ENCODE peak calls at places on chromosomes 6 and 20, in eight cellular contexts. E, K, C, O, Q, S, M and H are unnamed samples.

GRCh38 chr20:33093582-33093981 is 14.1 kb downstream of the BPIFB4 start:
- DNase-seq in C (no peak), S (no peak), O (no peak), M (no peak), K (no peak), E (no peak), Q (no peak), H (no peak)

GRCh38 chr20:57769756-57770155 is 59.9 kb upstream of the PMEPA1 start:
- DNase-seq in Q (no peak), K (no peak), E (no peak), C (no peak), M (no peak), O (no peak), S (no peak), H (no peak)

GRCh38 chr6:136744889-136745288 is 47.4 kb downstream of the MAP3K5 start:
- DNase-seq in E (no peak), M (no peak), K (no peak), C (no peak), Q (no peak), S (no peak), O (no peak), H (no peak)

GRCh38 chr20:44448753-44449546 is 26.7 kb upstream of the TTPAL start:
- DNase-seq in Q (no peak), K (peak), C (peak), M (peak), S (peak), E (peak), O (no peak), H (peak)

GRCh38 chr20:47502801-47503239 is 1.1 kb downstream of the NCOA3 start:
- DNase-seq in M (peak), E (no peak), Q (peak), O (no peak), K (peak), C (peak), S (no peak), H (no peak)

GRCh38 chr6:120211955-120212792 is 862.6 kb upstream of the MAN1A1 start:
- DNase-seq in C (peak), O (no peak), M (no peak), E (no peak), K (no peak), Q (no peak), S (no peak), H (no peak)

GRCh38 chr20:47120346-47120745 is 225.7 kb downstream of the EYA2 start:
- DNase-seq in K (no peak), E (no peak), C (no peak), Q (no peak), M (no peak), S (no peak), O (no peak), H (no peak)

GRCh38 chr6:75794954-75795739 is 46.1 kb downstream of the MYO6 start:
- DNase-seq in O (no peak), M (no peak), E (no peak), C (no peak), S (peak), Q (no peak), K (no peak), H (no peak)

GRCh38 chr6:141483561-141484061 is 649.1 kb upstream of the GJE1 start:
- DNase-seq in M (peak), E (peak), O (peak), K (peak), Q (peak), S (no peak), C (peak), H (no peak)

GRCh38 chr6:22227824-22228610 is 68.8 kb downstream of the PRL start:
- DNase-seq in M (no peak), K (no peak), C (no peak), E (no peak), O (no peak), Q (no peak), S (no peak), H (no peak)

GRCh38 chr20:48403362-48403761 is 424.4 kb downstream of the PREX1 start:
- DNase-seq in E (no peak), Q (no peak), M (no peak), K (peak), C (no peak), O (no peak), S (no peak), H (no peak)